ENCODE peak calls at places on chromosomes 1 and 21, in eight cellular contexts. X, T, L, Z, B, I, S and G are unnamed samples.

GRCh38 chr1:75999034-75999433 is 66.8 kb upstream of the ASB17 start:
- DNase-seq in S (no peak), L (no peak), T (no peak), B (no peak), I (no peak), Z (no peak), X (no peak), G (no peak)

GRCh38 chr1:3590145-3590768 is 21.1 kb downstream of the MEGF6 start:
- DNase-seq in X (peak), Z (no peak), S (no peak), T (no peak), I (no peak), B (no peak), L (no peak), G (no peak)

GRCh38 chr1:26471498-26472329 is 526 bp upstream of the HMGN2 start:
- DNase-seq in B (peak), X (peak), Z (peak), S (peak), I (peak), T (no peak), L (peak), G (peak)

GRCh38 chr21:33109574-33110339 is 39.8 kb downstream of the OLIG1 start:
- DNase-seq in L (no peak), X (no peak), S (no peak), T (no peak), B (peak), Z (no peak), I (no peak), G (no peak)

GRCh38 chr1:168273575-168273974 is 7.1 kb upstream of the TBX19 start:
- DNase-seq in S (no peak), T (no peak), I (no peak), Z (peak), B (no peak), X (no peak), L (no peak), G (no peak)

GRCh38 chr1:162536511-162536910 is 25.0 kb upstream of the UAP1 start:
- DNase-seq in L (no peak), S (no peak), I (no peak), T (no peak), B (no peak), Z (peak), X (no peak), G (no peak)

GRCh38 chr21:15058718-15059316 is 6.0 kb downstream of the NRIP1 start:
- DNase-seq in T (no peak), S (no peak), I (no peak), B (no peak), X (no peak), L (no peak), Z (peak), G (no peak)

GRCh38 chr1:204147392-204148097 is 4.3 kb downstream of the ETNK2 start:
- DNase-seq in L (no peak), Z (no peak), T (no peak), X (no peak), S (no peak), B (no peak), I (no peak), G (no peak)

GRCh38 chr1:154719586-154720327 is 111.8 kb upstream of the ADAR start:
- DNase-seq in T (no peak), Z (no peak), S (no peak), B (no peak), X (no peak), L (no peak), I (no peak), G (no peak)

GRCh38 chr1:193408782-193409293 is 222.4 kb upstream of the B3GALT2 start:
- DNase-seq in I (peak), L (peak), T (no peak), S (peak), Z (peak), B (peak), X (peak), G (peak)

GRCh38 chr1:115495603-115496002 is 146.2 kb upstream of the VANGL1 start:
- DNase-seq in Z (peak), T (no peak), S (no peak), I (no peak), B (no peak), X (no peak), L (no peak), G (no peak)

GRCh38 chr1:243734311-243734700 is 115.7 kb downstream of the AKT3 start:
- DNase-seq in T (no peak), S (no peak), I (no peak), X (no peak), B (no peak), L (no peak), Z (peak), G (no peak)

GRCh38 chr21:15408089-15408488 is 321.7 kb upstream of the USP25 start:
- DNase-seq in S (no peak), L (no peak), X (no peak), I (no peak), T (no peak), B (no peak), Z (no peak), G (no peak)

GRCh38 chr1:50978852-50979781 is 9.1 kb downstream of the CDKN2C start:
- DNase-seq in I (no peak), B (no peak), T (peak), X (no peak), Z (no peak), S (no peak), L (no peak), G (no peak)

GRCh38 chr1:185338719-185339622 is 21.9 kb upstream of the IVNS1ABP start:
- DNase-seq in X (peak), S (no peak), L (no peak), I (peak), Z (no peak), T (peak), B (no peak), G (peak)

GRCh38 chr1:248838357-248839167 is 538 bp downstream of the ZNF672 start:
- DNase-seq in T (peak), Z (peak), B (peak), S (peak), L (peak), X (peak), I (peak), G (peak)

GRCh38 chr1:151372411-151372934 is at the start of gene SELENBP1:
- DNase-seq in B (peak), I (peak), X (peak), Z (peak), S (peak), L (peak), T (no peak), G (peak)

GRCh38 chr1:240122639-240123604 is 31.2 kb downstream of the FMN2 start:
- DNase-seq in X (no peak), S (no peak), T (no peak), Z (no peak), B (no peak), L (no peak), I (peak), G (no peak)

GRCh38 chr1:63575340-63575826 is 17.8 kb upstream of the PGM1 start:
- DNase-seq in I (no peak), B (no peak), L (no peak), X (no peak), Z (peak), T (peak), S (no peak), G (no peak)

GRCh38 chr1:41666991-41667631 is 182.6 kb upstream of the EDN2 start:
- DNase-seq in L (no peak), B (no peak), S (no peak), Z (peak), T (no peak), I (no peak), X (peak), G (no peak)

GRCh38 chr1:179708434-179709195 is 34.5 kb upstream of the FAM163A start:
- DNase-seq in B (no peak), L (no peak), X (no peak), I (no peak), S (no peak), T (no peak), Z (no peak), G (no peak)

GRCh38 chr21:33478182-33478581 is 1.6 kb downstream of the TMEM50B start:
- DNase-seq in I (peak), X (no peak), B (no peak), L (no peak), Z (no peak), S (no peak), T (peak), G (no peak)

GRCh38 chr1:93722081-93723031 is 40.7 kb upstream of the BCAR3 start:
- DNase-seq in L (peak), I (peak), S (no peak), T (no peak), X (no peak), Z (no peak), B (no peak), G (peak)

GRCh38 chr1:110602466-110602865 is 3.7 kb downstream of the KCNA2 start:
- DNase-seq in Z (no peak), T (no peak), L (no peak), X (no peak), S (no peak), B (peak), I (peak), G (no peak)
- H3K27ac ChIP-seq in Z (no peak), T (no peak), L (peak), X (no peak), S (no peak), B (no peak), I (no peak), G (no peak)

GRCh38 chr1:37765937-37766664 is 1.2 kb upstream of the EPHA10 start:
- DNase-seq in I (no peak), T (no peak), X (no peak), S (no peak), B (no peak), L (no peak), Z (peak), G (no peak)
- H3K27ac ChIP-seq in I (no peak), T (no peak), X (no peak), S (no peak), B (no peak), L (no peak), Z (no peak), G (no peak)

GRCh38 chr1:43447891-43448708 is 5.6 kb downstream of the HYI start:
- DNase-seq in X (peak), T (no peak), S (no peak), B (peak), I (peak), Z (no peak), L (no peak), G (no peak)
- H3K27ac ChIP-seq in X (no peak), T (no peak), S (no peak), B (no peak), I (no peak), Z (no peak), L (peak), G (peak)

GRCh38 chr1:9626201-9626608 is 25.3 kb upstream of the PIK3CD start:
- DNase-seq in I (no peak), X (no peak), B (no peak), S (no peak), Z (no peak), L (no peak), T (no peak), G (no peak)
- H3K27ac ChIP-seq in I (no peak), X (no peak), B (no peak), S (no peak), Z (no peak), L (no peak), T (no peak), G (no peak)